ENCODE peak calls at places on chromosomes 11 and 22, in ten cellular contexts. One of them, this sample, is unnamed. For H3K9me3, the result is how much of the 10 kb centered on the place peaks cover.

GRCh38 chr11:127996825-127997224 is 590.5 kb downstream of the ETS1 start:
- DNase-seq in mammary epithelial cell: no peak
- DNase-seq in cardiac muscle cell: peak
- DNase-seq in lung: no peak
- DNase-seq in CD4-positive, CD25-positive, alpha-beta regulatory T cell: no peak
- DNase-seq in Peyer's patch: no peak
- DNase-seq in tibial artery: no peak
- DNase-seq in adrenal gland: no peak
- DNase-seq in fibroblast of lung: peak
- DNase-seq in small intestine: no peak
- DNase-seq in this sample: no peak

GRCh38 chr11:42709216-42709615 is 602.6 kb upstream of the API5 start:
- DNase-seq in mammary epithelial cell: no peak
- DNase-seq in cardiac muscle cell: no peak
- DNase-seq in lung: no peak
- DNase-seq in CD4-positive, CD25-positive, alpha-beta regulatory T cell: no peak
- DNase-seq in Peyer's patch: no peak
- DNase-seq in tibial artery: no peak
- DNase-seq in adrenal gland: no peak
- DNase-seq in fibroblast of lung: no peak
- DNase-seq in small intestine: no peak
- DNase-seq in this sample: no peak

GRCh38 chr11:1639102-1639620 is 9.6 kb downstream of the KRTAP5-5 start:
- DNase-seq in mammary epithelial cell: no peak
- DNase-seq in cardiac muscle cell: no peak
- DNase-seq in lung: no peak
- DNase-seq in CD4-positive, CD25-positive, alpha-beta regulatory T cell: no peak
- DNase-seq in Peyer's patch: peak
- DNase-seq in tibial artery: no peak
- DNase-seq in adrenal gland: no peak
- DNase-seq in fibroblast of lung: no peak
- DNase-seq in small intestine: peak
- DNase-seq in this sample: no peak

GRCh38 chr11:122394326-122394725 is 261.2 kb upstream of the UBASH3B start:
- DNase-seq in mammary epithelial cell: no peak
- DNase-seq in cardiac muscle cell: no peak
- DNase-seq in lung: no peak
- DNase-seq in CD4-positive, CD25-positive, alpha-beta regulatory T cell: no peak
- DNase-seq in Peyer's patch: no peak
- DNase-seq in tibial artery: no peak
- DNase-seq in adrenal gland: no peak
- DNase-seq in fibroblast of lung: no peak
- DNase-seq in small intestine: no peak
- DNase-seq in this sample: no peak

GRCh38 chr22:37708580-37709444 is 12.0 kb downstream of the TRIOBP start:
- DNase-seq in mammary epithelial cell: no peak
- DNase-seq in cardiac muscle cell: no peak
- DNase-seq in lung: no peak
- DNase-seq in CD4-positive, CD25-positive, alpha-beta regulatory T cell: no peak
- DNase-seq in Peyer's patch: no peak
- DNase-seq in tibial artery: no peak
- DNase-seq in adrenal gland: no peak
- DNase-seq in fibroblast of lung: no peak
- DNase-seq in small intestine: no peak
- DNase-seq in this sample: no peak

GRCh38 chr11:64014361-64014760 is 21.4 kb upstream of the FLRT1 start:
- DNase-seq in mammary epithelial cell: no peak
- DNase-seq in cardiac muscle cell: no peak
- DNase-seq in lung: no peak
- DNase-seq in CD4-positive, CD25-positive, alpha-beta regulatory T cell: no peak
- DNase-seq in Peyer's patch: no peak
- DNase-seq in tibial artery: no peak
- DNase-seq in adrenal gland: no peak
- DNase-seq in fibroblast of lung: no peak
- DNase-seq in small intestine: no peak
- DNase-seq in this sample: no peak

GRCh38 chr22:42160830-42161696 is 30.5 kb upstream of the CYP2D6 start:
- DNase-seq in mammary epithelial cell: no peak
- DNase-seq in cardiac muscle cell: no peak
- DNase-seq in lung: no peak
- DNase-seq in CD4-positive, CD25-positive, alpha-beta regulatory T cell: no peak
- DNase-seq in Peyer's patch: no peak
- DNase-seq in tibial artery: no peak
- DNase-seq in adrenal gland: no peak
- DNase-seq in fibroblast of lung: no peak
- DNase-seq in small intestine: peak
- DNase-seq in this sample: no peak

GRCh38 chr11:9001736-9002135 is 2.1 kb downstream of the NRIP3 start:
- DNase-seq in mammary epithelial cell: peak
- DNase-seq in cardiac muscle cell: peak
- DNase-seq in lung: no peak
- DNase-seq in CD4-positive, CD25-positive, alpha-beta regulatory T cell: no peak
- DNase-seq in Peyer's patch: no peak
- DNase-seq in tibial artery: no peak
- DNase-seq in adrenal gland: peak
- DNase-seq in fibroblast of lung: peak
- DNase-seq in small intestine: no peak
- DNase-seq in this sample: no peak

GRCh38 chr22:35593885-35594470 is 23.2 kb downstream of the MB start:
- DNase-seq in mammary epithelial cell: no peak
- DNase-seq in cardiac muscle cell: no peak
- DNase-seq in lung: no peak
- DNase-seq in CD4-positive, CD25-positive, alpha-beta regulatory T cell: no peak
- DNase-seq in Peyer's patch: no peak
- DNase-seq in tibial artery: no peak
- DNase-seq in adrenal gland: no peak
- DNase-seq in fibroblast of lung: no peak
- DNase-seq in small intestine: no peak
- DNase-seq in this sample: no peak

GRCh38 chr22:43926349-43926710 is 2.7 kb downstream of the PNPLA3 start:
- DNase-seq in mammary epithelial cell: peak
- DNase-seq in cardiac muscle cell: no peak
- DNase-seq in lung: no peak
- DNase-seq in CD4-positive, CD25-positive, alpha-beta regulatory T cell: no peak
- DNase-seq in Peyer's patch: no peak
- DNase-seq in tibial artery: no peak
- DNase-seq in adrenal gland: no peak
- DNase-seq in fibroblast of lung: peak
- DNase-seq in small intestine: no peak
- DNase-seq in this sample: no peak

GRCh38 chr22:20192972-20193760 is 42.3 kb upstream of the CCDC188 start:
- DNase-seq in mammary epithelial cell: no peak
- DNase-seq in cardiac muscle cell: no peak
- DNase-seq in lung: no peak
- DNase-seq in CD4-positive, CD25-positive, alpha-beta regulatory T cell: no peak
- DNase-seq in Peyer's patch: no peak
- DNase-seq in tibial artery: no peak
- DNase-seq in adrenal gland: no peak
- DNase-seq in fibroblast of lung: no peak
- DNase-seq in small intestine: no peak
- DNase-seq in this sample: no peak

GRCh38 chr11:116986521-116987105 is 111.6 kb downstream of the SIK3 start:
- DNase-seq in mammary epithelial cell: peak
- DNase-seq in cardiac muscle cell: peak
- DNase-seq in lung: peak
- DNase-seq in CD4-positive, CD25-positive, alpha-beta regulatory T cell: no peak
- DNase-seq in Peyer's patch: no peak
- DNase-seq in tibial artery: no peak
- DNase-seq in adrenal gland: no peak
- DNase-seq in fibroblast of lung: peak
- DNase-seq in small intestine: peak
- DNase-seq in this sample: no peak

GRCh38 chr11:12005476-12005875 is 3.0 kb downstream of the DKK3 start:
- DNase-seq in mammary epithelial cell: no peak
- DNase-seq in cardiac muscle cell: peak
- DNase-seq in lung: no peak
- DNase-seq in CD4-positive, CD25-positive, alpha-beta regulatory T cell: no peak
- DNase-seq in Peyer's patch: no peak
- DNase-seq in tibial artery: no peak
- DNase-seq in adrenal gland: no peak
- DNase-seq in fibroblast of lung: peak
- DNase-seq in small intestine: no peak
- DNase-seq in this sample: no peak

DNA sequence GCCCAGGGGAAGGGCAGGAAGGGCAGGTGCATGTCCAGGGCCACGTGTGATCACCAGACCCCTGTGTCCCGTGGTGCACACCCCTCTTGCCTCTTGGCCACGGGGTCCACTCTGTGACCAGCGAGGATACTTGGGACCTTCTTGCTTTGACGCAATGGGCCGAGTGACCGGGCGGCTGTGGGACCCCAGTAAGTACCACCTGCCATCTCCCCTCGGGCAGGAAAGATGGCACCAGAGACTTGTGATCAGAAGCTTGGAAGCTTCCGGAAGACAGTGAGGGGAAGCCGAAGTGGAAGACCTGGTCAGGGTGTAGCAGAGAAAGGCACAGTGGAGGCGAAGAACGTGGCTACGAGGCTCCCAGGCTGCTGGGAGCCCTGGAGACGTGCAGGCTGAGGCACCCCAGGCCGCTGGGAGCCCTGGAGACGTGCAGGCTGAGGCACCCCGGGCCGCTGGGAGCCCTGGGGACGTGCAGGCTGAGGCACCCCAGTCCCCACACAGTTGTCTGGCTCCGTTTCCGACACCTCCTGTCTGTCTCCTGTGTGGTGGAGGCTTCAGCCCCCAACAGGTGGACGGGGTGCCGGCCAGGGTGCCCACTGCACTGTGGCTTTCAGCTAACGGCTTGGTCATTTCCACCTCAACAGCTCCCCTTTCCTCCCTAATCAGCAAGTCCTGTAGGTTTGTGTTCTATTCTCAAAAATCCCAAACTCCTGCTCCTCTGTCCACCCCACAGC is 663.5 kb downstream of the BRD1 start:
- DNase-seq in mammary epithelial cell: no peak
- DNase-seq in cardiac muscle cell: no peak
- DNase-seq in lung: no peak
- DNase-seq in CD4-positive, CD25-positive, alpha-beta regulatory T cell: no peak
- DNase-seq in Peyer's patch: no peak
- DNase-seq in tibial artery: no peak
- DNase-seq in adrenal gland: no peak
- DNase-seq in fibroblast of lung: no peak
- DNase-seq in small intestine: no peak
- DNase-seq in this sample: no peak
- H3K9me3 ChIP-seq in mammary epithelial cell: half or more
- H3K9me3 ChIP-seq in cardiac muscle cell: under half
- H3K9me3 ChIP-seq in lung: under half
- H3K9me3 ChIP-seq in CD4-positive, CD25-positive, alpha-beta regulatory T cell: under half
- H3K9me3 ChIP-seq in Peyer's patch: under half
- H3K9me3 ChIP-seq in tibial artery: under half
- H3K9me3 ChIP-seq in adrenal gland: under half
- H3K9me3 ChIP-seq in fibroblast of lung: under half
- H3K9me3 ChIP-seq in small intestine: under half
- H3K9me3 ChIP-seq in this sample: under half

DNA sequence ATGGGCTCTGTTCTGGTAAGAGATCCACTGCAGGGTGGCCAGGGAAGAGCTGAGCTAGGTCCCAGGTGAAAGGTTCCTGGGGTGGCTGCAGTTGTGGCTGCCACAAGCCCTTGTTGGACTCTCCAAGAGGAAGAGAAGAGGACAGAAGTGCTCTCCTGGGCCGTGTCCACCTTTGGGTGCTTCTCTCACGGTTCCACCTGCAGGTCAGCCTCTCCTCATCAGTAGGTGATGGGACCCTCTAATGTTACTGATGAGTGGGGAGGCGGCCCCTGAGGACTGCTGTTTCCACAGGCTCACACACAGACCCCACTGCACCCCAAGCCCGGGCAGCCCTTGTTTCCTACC is 804.9 kb downstream of the BRD1 start:
- DNase-seq in mammary epithelial cell: no peak
- DNase-seq in cardiac muscle cell: no peak
- DNase-seq in lung: no peak
- DNase-seq in CD4-positive, CD25-positive, alpha-beta regulatory T cell: no peak
- DNase-seq in Peyer's patch: peak
- DNase-seq in tibial artery: no peak
- DNase-seq in adrenal gland: no peak
- DNase-seq in fibroblast of lung: no peak
- DNase-seq in small intestine: no peak
- DNase-seq in this sample: no peak
- H3K9me3 ChIP-seq in mammary epithelial cell: half or more
- H3K9me3 ChIP-seq in cardiac muscle cell: under half
- H3K9me3 ChIP-seq in lung: under half
- H3K9me3 ChIP-seq in CD4-positive, CD25-positive, alpha-beta regulatory T cell: under half
- H3K9me3 ChIP-seq in Peyer's patch: under half
- H3K9me3 ChIP-seq in tibial artery: under half
- H3K9me3 ChIP-seq in adrenal gland: under half
- H3K9me3 ChIP-seq in fibroblast of lung: under half
- H3K9me3 ChIP-seq in small intestine: under half
- H3K9me3 ChIP-seq in this sample: under half

GRCh38 chr11:2662024-2662312 is 37.8 kb downstream of the KCNQ1OT1 start:
- DNase-seq in mammary epithelial cell: no peak
- DNase-seq in cardiac muscle cell: no peak
- DNase-seq in lung: no peak
- DNase-seq in CD4-positive, CD25-positive, alpha-beta regulatory T cell: no peak
- DNase-seq in Peyer's patch: peak
- DNase-seq in tibial artery: no peak
- DNase-seq in adrenal gland: no peak
- DNase-seq in fibroblast of lung: no peak
- DNase-seq in small intestine: no peak
- DNase-seq in this sample: no peak

GRCh38 chr11:2661173-2662023 is 38.4 kb downstream of the KCNQ1OT1 start:
- DNase-seq in mammary epithelial cell: no peak
- DNase-seq in cardiac muscle cell: no peak
- DNase-seq in lung: no peak
- DNase-seq in CD4-positive, CD25-positive, alpha-beta regulatory T cell: no peak
- DNase-seq in Peyer's patch: peak
- DNase-seq in tibial artery: no peak
- DNase-seq in adrenal gland: no peak
- DNase-seq in fibroblast of lung: no peak
- DNase-seq in small intestine: no peak
- DNase-seq in this sample: no peak

GRCh38 chr11:2663506-2663905 is 36.3 kb downstream of the KCNQ1OT1 start:
- DNase-seq in mammary epithelial cell: no peak
- DNase-seq in cardiac muscle cell: no peak
- DNase-seq in lung: no peak
- DNase-seq in CD4-positive, CD25-positive, alpha-beta regulatory T cell: no peak
- DNase-seq in Peyer's patch: peak
- DNase-seq in tibial artery: no peak
- DNase-seq in adrenal gland: no peak
- DNase-seq in fibroblast of lung: no peak
- DNase-seq in small intestine: no peak
- DNase-seq in this sample: no peak

GRCh38 chr11:2663915-2664314 is 35.9 kb downstream of the KCNQ1OT1 start:
- DNase-seq in mammary epithelial cell: no peak
- DNase-seq in cardiac muscle cell: no peak
- DNase-seq in lung: no peak
- DNase-seq in CD4-positive, CD25-positive, alpha-beta regulatory T cell: no peak
- DNase-seq in Peyer's patch: no peak
- DNase-seq in tibial artery: no peak
- DNase-seq in adrenal gland: peak
- DNase-seq in fibroblast of lung: no peak
- DNase-seq in small intestine: no peak
- DNase-seq in this sample: no peak

GRCh38 chr11:2662430-2663299 is 37.1 kb downstream of the KCNQ1OT1 start:
- DNase-seq in mammary epithelial cell: no peak
- DNase-seq in cardiac muscle cell: no peak
- DNase-seq in lung: no peak
- DNase-seq in CD4-positive, CD25-positive, alpha-beta regulatory T cell: no peak
- DNase-seq in Peyer's patch: peak
- DNase-seq in tibial artery: no peak
- DNase-seq in adrenal gland: no peak
- DNase-seq in fibroblast of lung: no peak
- DNase-seq in small intestine: no peak
- DNase-seq in this sample: no peak
- H3K9me3 ChIP-seq in mammary epithelial cell: under half
- H3K9me3 ChIP-seq in cardiac muscle cell: under half
- H3K9me3 ChIP-seq in lung: under half
- H3K9me3 ChIP-seq in CD4-positive, CD25-positive, alpha-beta regulatory T cell: under half
- H3K9me3 ChIP-seq in Peyer's patch: under half
- H3K9me3 ChIP-seq in tibial artery: under half
- H3K9me3 ChIP-seq in adrenal gland: under half
- H3K9me3 ChIP-seq in fibroblast of lung: under half
- H3K9me3 ChIP-seq in small intestine: under half
- H3K9me3 ChIP-seq in this sample: under half

GRCh38 chr22:47386812-47387510 is 624.5 kb downstream of the TBC1D22A start:
- DNase-seq in mammary epithelial cell: no peak
- DNase-seq in cardiac muscle cell: no peak
- DNase-seq in lung: no peak
- DNase-seq in CD4-positive, CD25-positive, alpha-beta regulatory T cell: no peak
- DNase-seq in Peyer's patch: no peak
- DNase-seq in tibial artery: no peak
- DNase-seq in adrenal gland: no peak
- DNase-seq in fibroblast of lung: no peak
- DNase-seq in small intestine: no peak
- DNase-seq in this sample: no peak
- H3K9me3 ChIP-seq in mammary epithelial cell: half or more
- H3K9me3 ChIP-seq in cardiac muscle cell: under half
- H3K9me3 ChIP-seq in lung: under half
- H3K9me3 ChIP-seq in CD4-positive, CD25-positive, alpha-beta regulatory T cell: under half
- H3K9me3 ChIP-seq in Peyer's patch: under half
- H3K9me3 ChIP-seq in tibial artery: under half
- H3K9me3 ChIP-seq in adrenal gland: under half
- H3K9me3 ChIP-seq in fibroblast of lung: under half
- H3K9me3 ChIP-seq in small intestine: under half
- H3K9me3 ChIP-seq in this sample: under half